ENCODE peak calls at places on chromosomes 13 and 19, in seven cellular contexts. Z is gastrocnemius medialis, B is vagina, J is tibial nerve, L is K562, R is transverse colon, F is body of pancreas. G is an unnamed sample.
A peak's percentile ranks its signal among the peaks of the same experiment; 100 is the strongest.

GRCh38 chr13:48125794-48126228 is 30.9 kb upstream of the MED4 start:
- DNase-seq in Z (no peak), B (no peak), J (peak; percentile 49), L (no peak), R (no peak), F (peak; percentile 24), G (no peak)

GRCh38 chr13:107867701-107868661 is 347.4 kb downstream of the LIG4 start:
- DNase-seq in Z (no peak), B (no peak), J (no peak), L (peak; percentile 73), R (no peak), F (peak; percentile 39), G (no peak)

GRCh38 chr19:6564393-6564792 is 26.6 kb downstream of the CD70 start:
- DNase-seq in Z (no peak), B (no peak), J (no peak), L (peak; percentile 69), R (no peak), F (no peak), G (no peak)

GRCh38 chr13:83672611-83673010 is 209.7 kb downstream of the SLITRK1 start:
- DNase-seq in Z (no peak), B (no peak), J (no peak), L (no peak), R (no peak), F (no peak), G (no peak)

GRCh38 chr19:40416918-40417713 is 3.9 kb upstream of the PRX start:
- DNase-seq in Z (peak; percentile 56), B (no peak), J (peak; percentile 46), L (peak; percentile 61), R (peak; percentile 60), F (peak; percentile 32), G (peak; percentile 93)

GRCh38 chr19:16661480-16662034 is 618 bp downstream of the TMEM38A start:
- DNase-seq in Z (peak; percentile 95), B (no peak), J (peak; percentile 17), L (peak; percentile 31), R (peak; percentile 56), F (peak; percentile 32), G (peak; percentile 17)

GRCh38 chr19:35879068-35879467 is 10.7 kb downstream of the APLP1 start:
- DNase-seq in Z (no peak), B (no peak), J (no peak), L (peak; percentile 43), R (no peak), F (no peak), G (no peak)

GRCh38 chr19:38721977-38722773 is 22.1 kb downstream of the CAPN12 start:
- DNase-seq in Z (no peak), B (no peak), J (peak; percentile 43), L (no peak), R (no peak), F (no peak), G (no peak)

GRCh38 chr19:47190167-47190727 is 40.8 kb downstream of the BBC3 start:
- DNase-seq in Z (peak; percentile 34), B (no peak), J (no peak), L (peak; percentile 26), R (peak; percentile 79), F (peak; percentile 74), G (no peak)

GRCh38 chr19:41958367-41959055 is 610 bp downstream of the RABAC1 start:
- DNase-seq in Z (peak; percentile 54), B (no peak), J (peak; percentile 78), L (peak; percentile 91), R (peak; percentile 96), F (peak; percentile 93), G (peak; percentile 73)
- TF ChIP-seq POLR2A in Z (peak; percentile 37), B (peak; percentile 52), J (no peak), L (peak; percentile 54), R (peak; percentile 76), F (peak; percentile 53), G (no peak)

DNA sequence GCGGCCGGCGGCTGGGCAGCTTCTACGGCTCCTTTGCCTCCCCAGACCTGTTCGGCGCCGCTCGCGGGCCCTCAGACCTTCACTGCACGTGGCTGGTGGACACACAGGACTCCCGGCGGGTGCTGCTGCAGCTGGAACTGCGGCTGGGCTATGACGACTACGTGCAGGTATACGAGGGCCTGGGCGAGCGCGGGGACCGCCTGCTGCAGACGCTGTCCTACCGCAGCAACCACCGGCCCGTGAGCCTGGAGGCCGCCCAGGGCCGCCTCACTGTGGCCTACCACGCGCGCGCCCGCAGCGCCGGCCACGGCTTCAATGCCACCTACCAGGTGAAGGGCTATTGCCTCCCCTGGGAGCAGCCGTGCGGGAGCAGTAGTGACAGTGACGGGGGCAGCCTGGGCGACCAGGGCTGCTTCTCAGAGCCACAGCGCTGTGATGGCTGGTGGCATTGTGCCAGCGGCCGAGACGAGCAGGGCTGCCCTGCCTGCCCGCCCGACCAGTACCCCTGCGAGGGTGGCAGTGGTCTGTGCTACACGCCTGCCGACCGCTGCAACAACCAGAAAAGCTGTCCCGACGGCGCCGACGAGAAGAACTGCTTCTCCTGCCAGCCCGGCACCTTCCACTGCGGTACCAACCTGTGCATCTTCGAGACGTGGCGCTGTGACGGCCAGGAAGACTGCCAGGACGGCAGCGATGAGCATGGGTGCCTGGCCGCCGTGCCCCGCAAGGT is 11.6 kb downstream of the LRP3 start:
- DNase-seq in Z (no peak), B (no peak), J (no peak), L (no peak), R (no peak), F (no peak), G (no peak)
- H3K4me3 ChIP-seq in Z (no peak overlapping the region), B (no peak overlapping the region), J (no peak overlapping the region), L (no peak overlapping the region), R (no peak overlapping the region), F (no peak overlapping the region), G (no peak overlapping the region)

GRCh38 chr19:13507053-13507611 is 853 bp upstream of the CACNA1A start:
- DNase-seq in Z (no peak), B (no peak), J (no peak), L (no peak), R (no peak), F (no peak), G (no peak)

GRCh38 chr19:13503570-13504235 is 2.6 kb downstream of the CACNA1A start:
- DNase-seq in Z (no peak), B (no peak), J (no peak), L (no peak), R (no peak), F (no peak), G (no peak)

GRCh38 chr19:13505164-13505695 is 1.0 kb downstream of the CACNA1A start:
- DNase-seq in Z (no peak), B (no peak), J (no peak), L (no peak), R (no peak), F (no peak), G (no peak)

GRCh38 chr19:13506550-13506878 is 235 bp upstream of the CACNA1A start:
- DNase-seq in Z (no peak), B (no peak), J (no peak), L (no peak), R (no peak), F (no peak), G (no peak)

DNA sequence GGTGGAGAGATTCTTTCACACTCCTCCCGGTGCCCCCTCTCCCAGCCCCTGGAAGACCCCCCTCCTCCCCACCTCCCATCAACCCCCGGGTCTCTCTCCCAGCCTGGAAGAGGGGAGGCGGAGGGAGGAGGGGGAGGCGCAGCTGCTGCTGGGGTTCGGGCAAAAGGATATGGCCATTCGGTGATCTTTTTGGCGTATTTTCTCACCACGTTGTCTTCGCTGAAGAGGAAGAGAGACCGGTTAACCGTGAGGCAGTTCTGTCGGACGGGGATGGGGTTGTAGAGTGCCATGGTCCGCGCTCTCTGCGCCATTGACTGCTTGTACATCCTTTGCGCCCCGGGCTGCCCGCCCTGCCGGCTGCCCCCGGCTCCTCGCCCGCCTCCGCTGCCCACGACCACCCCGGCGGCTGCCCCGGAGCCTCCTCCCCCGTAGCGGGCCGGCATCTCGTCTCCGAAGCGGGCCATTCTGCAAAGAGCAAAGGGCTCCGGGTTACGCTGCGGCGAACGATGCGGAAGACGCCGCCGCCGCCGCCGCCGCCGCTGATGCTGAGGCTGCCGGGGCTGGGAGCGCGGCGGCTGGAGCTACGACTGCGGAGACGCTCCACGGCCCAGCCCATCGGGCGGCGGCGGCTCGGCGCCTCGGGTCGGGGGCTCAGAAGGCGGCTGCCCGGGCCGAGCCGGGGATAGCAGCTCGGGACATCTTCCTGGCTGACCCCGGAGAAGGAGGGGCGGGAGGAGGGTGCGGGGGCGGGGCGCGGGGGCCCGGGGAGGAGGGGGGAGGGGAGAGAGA is at the start of gene CACNA1A:
- DNase-seq in Z (no peak), B (no peak), J (no peak), L (peak; percentile 42), R (no peak), F (no peak), G (no peak)
- TF ChIP-seq CTCF in Z (no peak), B (no peak), J (no peak), L (no peak), R (no peak), F (no peak), G (no peak)

DNA sequence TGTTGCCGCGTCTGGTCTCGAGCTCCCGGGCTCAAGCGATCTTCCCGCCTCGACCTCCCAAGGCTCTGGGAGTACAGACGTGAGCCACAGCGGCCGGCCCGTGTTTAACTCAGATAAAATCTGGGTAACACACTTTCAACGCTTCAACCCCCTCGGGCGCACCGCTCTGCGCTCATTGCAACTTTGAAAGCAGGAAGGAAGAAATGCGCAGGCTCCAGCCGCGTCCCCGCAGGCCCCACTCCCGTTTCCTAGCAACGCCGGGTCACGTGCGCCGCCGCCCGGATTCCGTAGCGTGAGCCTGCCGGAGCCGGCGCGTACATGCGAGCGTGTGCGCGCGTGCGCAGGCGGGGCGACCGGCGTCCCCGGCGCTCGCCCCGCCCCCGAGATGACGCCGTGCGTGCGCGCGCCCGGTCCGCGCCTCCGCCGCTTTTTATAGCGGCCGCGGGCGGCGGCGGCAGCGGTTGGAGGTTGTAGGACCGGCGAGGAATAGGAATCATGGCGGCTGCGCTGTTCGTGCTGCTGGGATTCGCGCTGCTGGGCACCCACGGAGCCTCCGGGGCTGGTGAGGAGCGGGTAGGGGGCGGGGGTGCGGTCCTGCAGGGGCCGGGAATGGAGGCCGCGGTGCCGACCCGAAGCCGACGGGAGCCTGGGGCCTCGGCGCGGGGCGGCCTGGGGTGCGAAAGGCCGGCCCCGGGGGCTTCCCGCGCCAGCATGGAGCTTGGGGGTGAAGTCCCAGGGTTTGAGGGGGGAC is at the start of gene BSG:
- DNase-seq in Z (peak; percentile 97), B (peak; percentile 98), J (peak; percentile 97), L (peak; percentile 93), R (peak; percentile 99), F (peak; percentile 99), G (peak; percentile 100)
- TF ChIP-seq POLR2A in Z (peak; percentile 99), B (peak; percentile 96), J (peak; percentile 95), L (peak; percentile 97), R (peak; percentile 96), F (peak; percentile 97), G (peak; percentile 89)